ENCODE peak calls at places on chromosomes 5 and 9, in four cellular contexts. B is IMR-90, H is body of pancreas, L is stomach. Q is an unnamed sample.

GRCh38 chr5:88680253-88681132 is 202.5 kb downstream of the MEF2C start:
- DNase-seq in B (peak), H (peak), L (peak), Q (no peak)

GRCh38 chr5:53262348-53262970 is 152.9 kb upstream of the MOCS2 start:
- DNase-seq in B (peak), H (peak), L (peak), Q (no peak)

GRCh38 chr9:89410709-89411111 is 87.2 kb downstream of the SEMA4D start:
- DNase-seq in B (no peak), H (no peak), L (no peak), Q (no peak)

GRCh38 chr5:174518512-174518911 is 205.9 kb upstream of the MSX2 start:
- DNase-seq in B (peak), H (no peak), L (no peak), Q (no peak)

GRCh38 chr5:116473706-116474105 is 100.9 kb downstream of the SEMA6A start:
- DNase-seq in B (no peak), H (no peak), L (no peak), Q (no peak)

GRCh38 chr5:94802450-94802849 is 184.0 kb downstream of the SLF1 start:
- DNase-seq in B (peak), H (no peak), L (no peak), Q (no peak)

GRCh38 chr5:93782978-93783377 is 41.6 kb upstream of the POU5F2 start:
- DNase-seq in B (peak), H (no peak), L (no peak), Q (no peak)

GRCh38 chr5:136036991-136037705 is 8.4 kb downstream of the TGFBI start:
- DNase-seq in B (peak), H (no peak), L (no peak), Q (no peak)

GRCh38 chr5:152532714-152533113 is 127.6 kb upstream of the NMUR2 start:
- DNase-seq in B (peak), H (no peak), L (no peak), Q (no peak)

GRCh38 chr9:82263621-82264020 is 275.0 kb downstream of the SPATA31D1 start:
- DNase-seq in B (no peak), H (no peak), L (no peak), Q (no peak)

GRCh38 chr5:74851684-74852353 is 14.4 kb downstream of the FAM169A start:
- DNase-seq in B (peak), H (no peak), L (no peak), Q (no peak)

GRCh38 chr9:37575921-37576721 is at the start of gene FBXO10:
- DNase-seq in B (peak), H (peak), L (peak), Q (peak)

GRCh38 chr5:87944553-87945320 is 323.9 kb downstream of the TMEM161B start:
- DNase-seq in B (no peak), H (no peak), L (peak), Q (no peak)

GRCh38 chr5:115732026-115732425 is 84.4 kb downstream of the CDO1 start:
- DNase-seq in B (no peak), H (no peak), L (no peak), Q (no peak)

GRCh38 chr9:134211811-134212460 is 47.6 kb upstream of the RNU6ATAC start:
- DNase-seq in B (no peak), H (no peak), L (no peak), Q (no peak)

GRCh38 chr5:168365581-168366081 is 74.2 kb downstream of the WWC1 start:
- DNase-seq in B (peak), H (peak), L (peak), Q (peak)
- TF ChIP-seq CTCF in B (peak), H (peak), L (no peak), Q (no peak)

GRCh38 chr5:16493261-16493660 is 27.7 kb upstream of the ZNF622 start:
- DNase-seq in B (no peak), H (no peak), L (no peak), Q (no peak)
- H3K4me3 ChIP-seq in B (no peak), H (no peak), L (no peak), Q (no peak)

DNA sequence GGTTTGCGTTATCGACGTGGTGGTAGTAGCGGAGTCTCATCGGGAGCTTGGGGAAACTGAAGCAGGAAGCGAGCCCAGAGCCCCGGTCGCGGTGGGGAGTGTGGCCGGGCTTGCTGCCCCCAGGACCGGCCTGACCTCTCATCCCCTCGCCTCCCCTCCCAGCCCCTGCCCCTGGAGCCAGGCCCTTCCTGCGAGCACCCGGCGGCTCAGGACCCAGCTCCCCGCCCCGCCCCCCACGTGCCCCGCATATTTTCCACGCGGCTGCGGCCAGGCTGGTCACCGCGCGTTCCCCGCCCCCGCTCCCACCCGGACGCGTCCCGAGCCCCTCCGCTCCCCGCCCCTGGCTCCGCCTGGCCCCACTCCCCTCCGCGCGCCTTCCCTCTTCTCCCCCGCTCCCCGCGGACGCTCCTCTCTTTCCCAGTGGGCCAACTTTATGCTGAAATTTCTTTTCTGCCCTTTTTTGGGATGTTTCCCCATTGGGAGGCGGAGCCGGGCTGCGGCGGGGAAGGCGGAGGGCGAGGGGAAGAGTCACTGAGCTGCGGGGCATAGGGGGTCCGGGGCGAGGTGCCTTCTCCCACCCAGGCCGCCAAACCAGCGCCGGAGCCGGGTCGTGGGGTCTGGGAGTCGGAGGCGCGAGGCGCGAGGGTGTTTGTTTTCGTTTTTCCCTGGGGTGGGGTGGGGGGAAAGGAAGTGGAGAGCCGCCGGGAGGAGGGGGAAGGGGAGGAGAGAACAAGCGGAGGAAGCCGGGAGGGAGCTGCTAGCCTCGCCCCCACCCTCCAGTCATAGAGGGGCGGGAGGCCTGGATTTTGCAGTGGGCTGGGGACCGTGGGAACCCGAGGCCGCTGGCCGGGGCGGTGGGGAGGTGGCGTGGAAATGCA is 961 bp upstream of the TPM2 start:
- DNase-seq in B (peak), H (peak), L (peak), Q (peak)
- TF ChIP-seq POLR2A in B (peak), H (no peak), L (no peak), Q (no peak)

GRCh38 chr5:34659168-34659567 is 3.0 kb downstream of the RAI14 start:
- DNase-seq in B (no peak), H (no peak), L (no peak), Q (no peak)

GRCh38 chr5:34657550-34657921 is 1.4 kb downstream of the RAI14 start:
- DNase-seq in B (peak), H (no peak), L (no peak), Q (no peak)

GRCh38 chr5:34656001-34656699 is at the start of gene RAI14:
- DNase-seq in B (peak), H (peak), L (peak), Q (peak)

GRCh38 chr5:34656700-34657549 is 797 bp downstream of the RAI14 start:
- DNase-seq in B (no peak), H (peak), L (peak), Q (peak)

GRCh38 chr5:34658023-34658422 is 1.9 kb downstream of the RAI14 start:
- DNase-seq in B (peak), H (no peak), L (no peak), Q (no peak)
- TF ChIP-seq CTCF in B (peak), H (no peak), L (no peak), Q (no peak)

DNA sequence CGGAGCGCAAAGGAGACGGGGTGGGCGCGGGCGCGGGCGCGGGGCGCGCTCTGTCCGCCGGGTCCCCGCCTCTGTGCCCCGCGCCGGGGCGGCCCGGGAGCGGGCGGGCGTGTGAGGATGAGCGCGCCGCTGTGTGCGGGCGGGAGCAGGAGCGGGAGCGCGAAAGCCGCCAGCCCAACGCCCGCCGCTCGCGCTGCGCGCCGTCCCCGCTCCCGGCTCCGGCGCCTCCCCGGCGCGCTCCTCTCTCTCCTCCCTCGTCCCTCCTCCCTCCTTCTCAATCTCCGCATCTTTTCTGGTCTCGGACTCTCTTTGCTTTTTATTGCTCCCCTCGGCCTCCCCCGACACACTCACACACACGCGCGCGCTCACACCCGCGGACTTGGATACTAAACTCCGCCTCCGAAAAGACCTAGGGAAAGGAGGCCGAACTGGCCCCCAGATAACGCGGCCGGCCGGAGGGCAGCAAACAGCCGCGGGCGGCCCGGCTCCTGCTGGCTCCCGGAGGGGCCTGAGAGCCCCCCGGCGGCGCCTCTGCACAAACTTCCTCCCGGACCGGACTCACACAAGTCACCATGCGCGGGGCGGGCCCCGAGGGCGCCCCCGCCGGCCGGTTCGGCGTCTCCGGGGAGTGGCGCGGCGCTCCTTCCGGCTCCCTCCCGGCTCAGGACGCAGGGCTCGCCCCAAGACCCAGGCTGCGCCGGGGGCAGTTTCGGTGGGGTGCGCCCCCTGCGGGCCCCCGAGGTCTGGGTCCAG is at the start of gene FIBCD1:
- DNase-seq in B (peak), H (no peak), L (no peak), Q (no peak)
- H3K4me3 ChIP-seq in B (peak), H (peak), L (peak), Q (peak)

DNA sequence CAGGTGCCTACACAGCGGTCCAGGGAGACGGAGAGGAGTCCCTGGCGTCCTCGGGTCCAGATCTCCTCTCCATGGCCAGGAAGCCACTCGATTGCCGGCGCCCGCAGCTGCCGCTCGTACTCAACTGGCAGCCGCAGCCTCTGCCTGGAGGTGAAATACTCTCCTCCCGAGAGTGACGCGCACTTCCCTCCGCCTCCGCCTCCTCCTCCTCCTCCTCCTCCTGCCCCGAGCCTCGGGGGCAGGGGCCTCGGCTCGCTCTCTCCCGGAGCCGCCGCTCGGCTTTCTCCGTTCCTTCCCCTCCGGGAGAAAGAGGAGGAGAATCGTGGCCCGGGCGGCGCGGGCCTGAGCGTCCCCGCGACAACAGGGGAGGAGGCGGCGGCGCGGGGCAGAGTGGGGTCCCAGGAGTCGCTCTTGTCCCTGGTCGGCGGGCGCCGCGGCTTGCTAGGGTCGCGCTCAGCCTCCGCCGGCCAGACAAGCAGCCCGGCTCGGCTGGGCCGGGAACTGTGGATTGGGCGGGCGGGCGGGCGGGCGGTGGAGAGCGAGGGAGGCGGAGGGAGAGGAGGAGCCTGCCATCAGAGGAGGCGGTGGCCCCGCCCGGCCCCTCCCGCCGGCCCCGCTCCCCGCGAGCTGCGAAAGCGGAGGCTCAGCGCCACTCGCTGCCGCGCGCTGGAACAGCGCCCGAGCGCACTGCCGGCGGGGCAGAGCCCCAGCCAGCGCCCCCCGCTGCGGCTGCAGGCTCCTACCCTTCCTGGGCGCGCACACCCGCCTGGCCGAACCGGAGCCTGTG is at the start of gene CEMIP2:
- DNase-seq in B (peak), H (peak), L (peak), Q (peak)
- TF ChIP-seq POLR2A in B (peak), H (peak), L (no peak), Q (peak)

DNA sequence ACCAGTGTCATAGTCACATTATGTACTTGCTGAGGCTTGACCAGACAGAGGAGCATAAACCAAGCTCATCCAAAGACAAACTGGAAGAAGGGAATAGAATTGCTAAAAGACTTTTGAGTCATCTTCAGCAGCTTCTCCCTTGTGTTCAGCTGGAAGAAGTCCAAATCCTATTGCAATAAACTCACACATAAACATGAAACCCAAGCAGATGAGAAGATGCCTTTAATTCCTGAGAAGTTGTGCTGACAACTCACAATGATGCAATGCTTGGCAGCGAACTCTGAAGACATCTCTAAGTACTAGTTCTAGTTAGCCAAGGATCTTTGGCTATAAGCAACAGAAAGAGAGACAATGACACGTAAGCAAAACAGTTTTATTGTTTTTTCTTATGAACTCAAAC is 642.1 kb downstream of the KCTD16 start:
- DNase-seq in B (peak), H (no peak), L (no peak), Q (peak)
- TF ChIP-seq CTCF in B (no peak), H (no peak), L (no peak), Q (no peak)

GRCh38 chr5:143230676-143230996 is 172.8 kb downstream of the NR3C1 start:
- DNase-seq in B (no peak), H (no peak), L (no peak), Q (no peak)

GRCh38 chr5:143233020-143233419 is 170.5 kb downstream of the NR3C1 start:
- DNase-seq in B (peak), H (no peak), L (no peak), Q (no peak)

GRCh38 chr5:143229896-143230675 is 173.4 kb downstream of the NR3C1 start:
- DNase-seq in B (no peak), H (no peak), L (no peak), Q (peak)

GRCh38 chr5:143231973-143232812 is 171.3 kb downstream of the NR3C1 start:
- DNase-seq in B (no peak), H (no peak), L (no peak), Q (no peak)

DNA sequence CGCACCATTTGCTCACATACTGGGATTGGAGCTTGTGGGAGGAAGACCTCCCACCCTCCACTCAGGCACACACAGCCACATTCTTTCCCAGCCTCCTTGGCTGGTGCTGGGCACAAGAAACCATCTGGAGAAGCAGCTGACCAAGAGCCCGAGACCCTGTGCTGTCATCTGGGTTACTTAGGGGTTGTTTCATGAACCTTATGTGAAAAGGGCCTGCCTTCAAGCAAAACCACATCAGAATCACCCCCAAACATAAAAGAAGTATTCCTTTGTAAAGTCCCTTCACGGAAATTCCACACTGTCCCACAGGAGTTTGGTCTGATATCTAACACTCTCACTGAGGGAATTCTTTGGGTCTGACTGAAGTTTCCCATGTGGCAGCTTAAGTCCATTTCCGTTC is 172.1 kb downstream of the NR3C1 start:
- DNase-seq in B (peak), H (no peak), L (no peak), Q (no peak)
- H3K4me3 ChIP-seq in B (no peak), H (no peak), L (no peak), Q (no peak)

DNA sequence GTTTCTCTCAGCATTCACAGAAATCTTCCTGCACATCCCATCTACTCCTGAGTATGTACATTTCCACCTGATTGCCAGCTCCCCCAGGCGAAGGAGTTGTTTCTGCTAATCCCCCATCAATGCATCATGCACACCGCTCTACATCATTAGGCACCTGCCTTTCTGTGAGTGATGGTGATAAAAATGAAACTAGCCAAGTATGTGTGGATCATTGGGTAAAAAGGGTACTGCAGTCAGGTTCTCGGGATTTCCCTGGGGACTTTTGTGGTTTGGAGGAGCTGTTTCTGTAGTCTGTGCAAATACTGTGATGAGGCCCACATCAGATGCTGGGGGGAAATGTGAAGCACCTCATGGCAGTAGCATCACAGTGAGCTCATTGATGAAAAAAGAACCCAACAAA is 30.4 kb downstream of the CAMK4 start:
- DNase-seq in B (peak), H (no peak), L (no peak), Q (no peak)
- TF ChIP-seq POLR2A in B (no peak), H (no peak), L (no peak), Q (no peak)

Q was measured in lower leg skin.